ENCODE peak calls at places on chromosome 12, in eight cellular contexts. S is BE2C; Q is CD8-positive, alpha-beta T cell; J is lung; B is cardiac muscle cell; M is ascending aorta; C is thoracic aorta; L is tibial artery. N is an unnamed sample.

GRCh38 chr12:89234324-89235114 is 117.8 kb downstream of the DUSP6 start:
- DNase-seq in S (no peak), Q (no peak), J (no peak), B (no peak), M (no peak), C (no peak), L (no peak), N (no peak)

GRCh38 chr12:66149702-66150398 is 19.3 kb upstream of the LLPH start:
- DNase-seq in S (no peak), Q (no peak), J (peak; percentile 35), B (peak; percentile 28), M (no peak), C (no peak), L (no peak), N (no peak)

GRCh38 chr12:108837680-108838079 is 19.7 kb downstream of the SSH1 start:
- DNase-seq in S (no peak), Q (no peak), J (no peak), B (no peak), M (no peak), C (no peak), L (no peak), N (no peak)

GRCh38 chr12:47903151-47903611 is 1.6 kb downstream of the VDR start:
- DNase-seq in S (no peak), Q (no peak), J (no peak), B (peak; percentile 70), M (no peak), C (no peak), L (peak; percentile 68), N (no peak)

GRCh38 chr12:16350682-16351081 is 3.2 kb downstream of the MGST1 start:
- DNase-seq in S (no peak), Q (no peak), J (peak; percentile 80), B (peak; percentile 98), M (no peak), C (no peak), L (peak; percentile 82), N (no peak)

GRCh38 chr12:50633950-50634349 is 129.2 kb downstream of the DIP2B start:
- DNase-seq in S (no peak), Q (no peak), J (no peak), B (peak; percentile 76), M (no peak), C (no peak), L (no peak), N (no peak)

GRCh38 chr12:108980831-108981618 is 39.8 kb downstream of the SVOP start:
- DNase-seq in S (no peak), Q (no peak), J (no peak), B (peak; percentile 89), M (no peak), C (no peak), L (no peak), N (peak; percentile 52)

GRCh38 chr12:93894391-93895095 is 217.4 kb downstream of the CRADD start:
- DNase-seq in S (peak; percentile 23), Q (no peak), J (peak; percentile 43), B (peak; percentile 86), M (peak; percentile 57), C (peak; percentile 75), L (peak; percentile 93), N (peak; percentile 95)

GRCh38 chr12:79782197-79782890 is 91.6 kb upstream of the PAWR start:
- DNase-seq in S (no peak), Q (no peak), J (no peak), B (peak; percentile 71), M (no peak), C (no peak), L (no peak), N (no peak)

GRCh38 chr12:26028953-26029740 is 70.7 kb downstream of the RASSF8 start:
- DNase-seq in S (peak; percentile 34), Q (no peak), J (no peak), B (peak; percentile 75), M (no peak), C (no peak), L (no peak), N (no peak)

GRCh38 chr12:99618657-99619056 is 28.9 kb upstream of the GARIN6 start:
- DNase-seq in S (no peak), Q (no peak), J (no peak), B (no peak), M (no peak), C (no peak), L (no peak), N (no peak)

GRCh38 chr12:99620159-99620479 is 27.4 kb upstream of the GARIN6 start:
- DNase-seq in S (no peak), Q (no peak), J (no peak), B (no peak), M (no peak), C (no peak), L (no peak), N (no peak)

DNA sequence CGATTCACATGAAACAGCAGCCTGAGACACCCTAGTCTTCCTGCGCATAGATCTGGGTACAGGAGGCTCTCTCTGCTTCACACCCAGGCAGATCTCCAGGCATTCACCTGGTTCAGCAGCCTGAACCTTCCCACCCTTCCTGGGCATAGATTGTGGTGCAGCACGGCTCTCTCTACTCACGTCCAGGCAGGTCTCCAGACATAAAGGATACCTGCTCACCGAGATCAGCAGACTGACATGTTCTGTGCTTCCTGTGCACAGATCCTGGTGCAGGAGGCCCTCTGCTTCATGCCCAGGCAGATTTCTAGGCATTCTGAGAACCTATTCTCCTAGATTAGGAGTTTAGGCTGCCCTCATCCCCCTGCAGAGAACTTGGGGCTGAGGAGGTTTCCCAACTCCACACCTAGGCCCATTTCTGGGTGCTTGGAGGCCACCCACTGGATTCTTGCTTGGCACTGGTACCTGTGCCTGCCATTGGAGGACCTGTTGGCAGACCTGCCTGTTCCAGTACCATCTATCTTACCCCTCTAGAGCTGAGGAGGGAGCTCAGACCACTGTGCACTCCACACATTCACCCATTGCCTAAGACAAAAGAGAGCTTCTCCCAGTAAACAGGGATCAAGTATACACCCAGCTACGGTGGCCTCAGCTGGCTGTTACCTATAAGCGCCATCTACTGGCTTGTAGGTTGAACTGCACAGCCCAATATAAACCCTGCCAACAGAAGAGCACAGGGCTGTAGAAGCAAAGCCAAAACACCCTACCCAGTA is 28.0 kb upstream of the GARIN6 start:
- DNase-seq in S (peak; percentile 8), Q (no peak), J (no peak), B (peak; percentile 56), M (no peak), C (no peak), L (no peak), N (no peak)
- TF ChIP-seq CTCF in S (peak; percentile 68), Q (no peak), J (no peak), B (peak; percentile 76), M (no peak), C (no peak), L (peak; percentile 8), N (peak; percentile 23)

GRCh38 chr12:105723534-105723933 is 393.0 kb downstream of the C12orf75 start:
- DNase-seq in S (no peak), Q (no peak), J (no peak), B (no peak), M (no peak), C (no peak), L (no peak), N (no peak)
- H3K4me3 ChIP-seq in S (no peak overlapping the region), Q (no peak overlapping the region), J (no peak overlapping the region), B (no peak overlapping the region), M (no peak overlapping the region), C (no peak overlapping the region), L (no peak overlapping the region), N (no peak overlapping the region)

DNA sequence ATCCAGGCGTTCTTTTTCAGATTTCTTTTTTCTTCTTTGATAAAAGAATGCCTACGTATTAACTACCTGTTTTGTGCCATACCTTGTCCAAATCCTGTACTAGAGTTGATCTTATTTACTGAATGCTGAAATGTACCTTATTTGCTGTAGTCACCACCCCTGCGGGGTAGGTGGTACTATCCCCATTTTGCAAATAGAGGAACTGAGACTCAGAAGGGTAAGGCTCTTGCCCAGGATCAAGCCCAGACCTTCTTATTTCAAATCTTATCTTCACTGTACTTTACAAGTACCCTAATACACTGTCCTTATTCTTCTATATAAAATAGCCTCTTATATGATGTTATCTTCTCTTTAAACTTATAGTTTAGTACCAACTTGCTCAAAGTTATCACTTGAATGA is 206.5 kb downstream of the SLC41A2 start:
- DNase-seq in S (no peak), Q (no peak), J (no peak), B (no peak), M (no peak), C (no peak), L (no peak), N (no peak)
- H3K4me1 ChIP-seq in S (no peaks in the 10 kb centered on the region), Q (peaks cover 19% of the 10 kb centered on the region), J (peaks cover 5% of the 10 kb centered on the region), B (no peaks in the 10 kb centered on the region), M (no peaks in the 10 kb centered on the region), C (peaks cover 14% of the 10 kb centered on the region), L (peaks cover 4% of the 10 kb centered on the region), N (peaks cover 4% of the 10 kb centered on the region)

DNA sequence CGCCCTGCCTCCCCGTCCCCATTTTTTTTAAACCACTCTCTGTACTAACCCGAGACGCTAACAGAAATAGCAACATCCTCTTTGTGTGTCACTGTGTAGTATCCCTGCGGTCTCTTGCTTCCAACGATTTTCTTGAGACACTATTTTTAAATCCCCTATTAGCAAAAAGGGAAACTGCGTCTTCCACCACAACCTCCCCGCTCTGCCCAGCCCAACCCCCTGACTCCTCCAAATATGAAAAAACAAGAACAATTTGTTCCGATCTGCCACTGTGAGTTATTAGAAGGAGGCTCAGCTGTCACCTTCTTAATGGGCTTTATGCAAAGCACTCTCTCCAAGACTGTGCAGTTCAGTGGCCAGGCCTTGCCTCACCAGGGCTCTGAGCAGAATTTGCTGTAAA is 76.3 kb downstream of the MAP1LC3B2 start:
- DNase-seq in S (no peak), Q (no peak), J (no peak), B (no peak), M (no peak), C (no peak), L (no peak), N (no peak)
- TF ChIP-seq CTCF in S (no peak), Q (no peak), J (no peak), B (no peak), M (no peak), C (no peak), L (no peak), N (no peak)

GRCh38 chr12:130880411-130880885 is 8.6 kb downstream of the RAN start:
- DNase-seq in S (no peak), Q (no peak), J (no peak), B (no peak), M (no peak), C (no peak), L (no peak), N (no peak)

GRCh38 chr12:130879781-130880389 is 8.0 kb downstream of the RAN start:
- DNase-seq in S (no peak), Q (no peak), J (no peak), B (no peak), M (no peak), C (no peak), L (no peak), N (no peak)

GRCh38 chr12:130879212-130879686 is 7.4 kb downstream of the RAN start:
- DNase-seq in S (peak; percentile 19), Q (no peak), J (no peak), B (no peak), M (no peak), C (no peak), L (no peak), N (no peak)

GRCh38 chr12:130881548-130881947 is 9.7 kb downstream of the RAN start:
- DNase-seq in S (no peak), Q (no peak), J (no peak), B (no peak), M (no peak), C (no peak), L (no peak), N (no peak)

DNA sequence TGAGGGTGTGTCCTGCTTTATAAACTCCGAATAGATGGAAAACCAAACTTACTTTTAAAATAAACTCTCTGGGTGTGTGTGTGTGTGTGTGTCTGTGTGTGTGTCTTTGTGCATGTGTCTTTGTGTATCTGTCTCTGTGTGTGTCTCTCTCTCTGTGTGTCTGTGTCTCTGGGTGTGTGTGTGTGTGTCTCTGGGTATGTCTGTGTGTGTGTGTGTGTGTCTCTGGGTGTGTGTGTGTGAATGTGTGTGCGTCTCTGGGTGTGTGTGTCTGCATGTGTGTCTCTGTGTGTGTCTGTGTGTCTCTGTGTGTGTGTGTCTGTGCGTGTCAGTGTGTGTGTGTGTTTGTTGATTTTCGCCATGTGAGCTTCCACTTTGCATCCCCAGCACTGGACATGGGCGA is 9.2 kb downstream of the RAN start:
- DNase-seq in S (no peak), Q (no peak), J (no peak), B (no peak), M (no peak), C (no peak), L (no peak), N (no peak)
- H3K4me3 ChIP-seq in S (no peak overlapping the region), Q (no peak overlapping the region), J (no peak overlapping the region), B (no peak overlapping the region), M (no peak overlapping the region), C (no peak overlapping the region), L (no peak overlapping the region), N (no peak overlapping the region)